ENCODE peak calls at places on chromosomes 6 and 20, in four cellular contexts. Q, L, G and T are unnamed samples.

GRCh38 chr6:159801935-159802334 is 1.9 kb downstream of the PNLDC1 start:
- DNase-seq in L (no peak), G (no peak), Q (no peak), T (peak)

GRCh38 chr6:166257911-166258318 is 50.3 kb downstream of the PRR18 start:
- DNase-seq in Q (no peak), G (no peak), L (no peak), T (no peak)

GRCh38 chr6:43865947-43866346 is 95.9 kb downstream of the VEGFA start:
- DNase-seq in L (no peak), Q (no peak), G (no peak), T (no peak)

GRCh38 chr20:7601431-7601830 is 338.8 kb downstream of the HAO1 start:
- DNase-seq in G (no peak), L (no peak), Q (no peak), T (no peak)

GRCh38 chr6:33683051-33683571 is 28.4 kb downstream of the UQCC2 start:
- DNase-seq in L (no peak), Q (no peak), G (no peak), T (no peak)

GRCh38 chr6:168133707-168134398 is 54.8 kb upstream of the FRMD1 start:
- DNase-seq in L (no peak), G (no peak), Q (no peak), T (no peak)

GRCh38 chr6:168908887-168909286 is 344.8 kb downstream of the THBS2 start:
- DNase-seq in L (no peak), G (no peak), Q (no peak), T (no peak)

GRCh38 chr6:75611702-75612375 is 10.2 kb downstream of the SENP6 start:
- DNase-seq in L (no peak), G (no peak), Q (no peak), T (no peak)

GRCh38 chr20:8393356-8393755 is 261.3 kb downstream of the PLCB1 start:
- DNase-seq in G (no peak), Q (no peak), L (no peak), T (no peak)

GRCh38 chr6:131367206-131367873 is 205.7 kb upstream of the ARG1 start:
- DNase-seq in G (no peak), L (no peak), Q (no peak), T (no peak)

GRCh38 chr6:135182120-135182992 is 1.2 kb downstream of the MYB start:
- DNase-seq in G (no peak), L (no peak), Q (peak), T (peak)

GRCh38 chr6:112163295-112164257 is 76.2 kb downstream of the FAM229B start:
- DNase-seq in L (peak), G (peak), Q (peak), T (peak)

GRCh38 chr6:89987830-89988229 is 93.6 kb downstream of the GJA10 start:
- DNase-seq in L (no peak), Q (no peak), G (no peak), T (no peak)

GRCh38 chr6:94341173-94341572 is 921.8 kb upstream of the EPHA7 start:
- DNase-seq in G (no peak), Q (no peak), L (no peak), T (no peak)

GRCh38 chr6:167093922-167094432 is 28.9 kb upstream of the CCR6 start:
- DNase-seq in G (no peak), Q (no peak), L (no peak), T (peak)

GRCh38 chr6:44725070-44725469 is 337.6 kb downstream of the CDC5L start:
- DNase-seq in Q (no peak), G (no peak), L (no peak), T (no peak)

GRCh38 chr20:62815066-62815991 is 1.5 kb upstream of the COL9A3 start:
- DNase-seq in G (no peak), Q (peak), L (no peak), T (no peak)

GRCh38 chr6:13668291-13668928 is 43.2 kb downstream of the RANBP9 start:
- DNase-seq in G (no peak), L (no peak), Q (peak), T (no peak)

GRCh38 chr20:48767269-48767960 is 60.4 kb downstream of the PREX1 start:
- DNase-seq in G (no peak), L (no peak), Q (no peak), T (no peak)

GRCh38 chr6:36682328-36683144 is 4.0 kb downstream of the CDKN1A start:
- DNase-seq in L (no peak), G (no peak), Q (no peak), T (peak)

GRCh38 chr6:158418501-158418900 is 106.2 kb downstream of the TULP4 start:
- DNase-seq in Q (no peak), L (no peak), G (no peak), T (no peak)

GRCh38 chr6:53326372-53327016 is 22.3 kb downstream of the ELOVL5 start:
- DNase-seq in G (peak), L (peak), Q (no peak), T (no peak)

GRCh38 chr20:46631212-46631869 is 19.9 kb downstream of the SLC13A3 start:
- DNase-seq in G (no peak), Q (peak), L (no peak), T (peak)

GRCh38 chr6:35027807-35028206 is 113.3 kb downstream of the TCP11 start:
- DNase-seq in G (no peak), L (no peak), Q (no peak), T (no peak)

GRCh38 chr20:57810511-57811372 is 100.9 kb upstream of the PMEPA1 start:
- DNase-seq in L (no peak), Q (no peak), G (no peak), T (no peak)

GRCh38 chr6:156031516-156031915 is 575.9 kb upstream of the NOX3 start:
- DNase-seq in L (no peak), G (no peak), Q (no peak), T (no peak)

GRCh38 chr6:33935439-33936080 is 131.8 kb upstream of the MLN start:
- DNase-seq in G (no peak), L (no peak), Q (no peak), T (no peak)

GRCh38 chr20:54199283-54199682 is 8.6 kb upstream of the PFDN4 start:
- DNase-seq in G (no peak), Q (no peak), L (no peak), T (no peak)

GRCh38 chr6:90401933-90402830 is 105.5 kb upstream of the BACH2 start:
- DNase-seq in Q (no peak), G (no peak), L (no peak), T (no peak)

GRCh38 chr6:67717281-67717680 is 917.8 kb upstream of the ADGRB3 start:
- DNase-seq in G (no peak), Q (no peak), L (no peak), T (no peak)

DNA sequence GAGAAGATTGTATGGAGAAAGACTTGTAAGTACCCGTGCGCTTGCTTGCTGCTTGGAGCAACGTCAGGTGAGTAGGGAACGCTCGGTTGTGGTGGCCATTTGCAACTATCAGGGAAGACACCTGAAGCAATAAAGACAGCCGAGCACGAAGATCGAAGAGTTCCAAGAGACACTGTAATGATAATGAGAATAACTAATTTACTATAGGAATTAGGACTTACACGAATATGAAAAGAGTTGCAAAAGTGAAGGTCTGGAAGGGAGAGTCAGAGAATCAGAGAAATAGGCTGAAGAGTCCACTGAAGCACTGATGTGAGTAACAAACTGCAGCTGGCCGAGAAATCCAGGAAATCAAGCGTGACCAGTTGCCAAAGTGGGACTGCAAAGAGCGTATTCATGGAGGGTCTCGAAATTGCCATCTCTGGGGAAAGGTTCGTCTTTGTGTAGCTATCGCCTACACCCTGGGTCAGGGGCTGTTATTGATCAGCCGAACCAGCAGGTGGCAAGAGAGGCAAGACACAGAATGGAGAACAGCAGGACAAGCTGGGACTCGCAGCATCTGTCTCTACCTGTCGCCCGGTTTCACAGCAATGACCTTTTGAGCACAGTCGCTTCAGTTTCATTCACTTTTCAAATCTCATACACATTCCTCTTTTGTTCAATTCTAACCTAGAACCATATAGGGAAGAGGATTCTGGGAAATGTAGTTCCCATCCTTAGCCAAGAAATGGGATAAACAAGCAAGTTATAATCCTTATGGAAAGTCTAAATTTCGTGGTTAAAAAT is 26.2 kb downstream of the LOC128125822 start:
- DNase-seq in G (peak), L (peak), Q (peak), T (no peak)
- TF ChIP-seq REST in G (no peak), L (no peak), Q (no peak), T (no peak)

DNA sequence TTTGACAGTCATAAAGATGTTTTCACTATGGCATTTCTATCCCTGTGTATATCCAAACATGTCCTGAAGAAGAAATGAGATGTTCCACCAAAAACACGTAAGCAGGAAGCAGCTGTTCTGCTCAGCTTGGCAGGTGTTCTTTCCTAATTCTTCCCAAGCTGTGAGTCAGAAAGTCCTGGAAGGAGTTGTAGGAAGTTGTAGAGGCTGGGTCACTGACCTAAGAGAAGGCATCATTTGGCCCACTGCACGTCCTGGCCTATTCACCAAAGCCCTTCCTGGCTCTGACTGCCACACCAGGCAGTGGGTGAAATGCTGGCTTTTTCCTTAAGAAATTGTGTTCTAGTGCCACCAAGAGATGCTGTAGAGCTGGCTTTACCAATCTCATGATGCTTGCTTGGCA is 40.3 kb downstream of the STX11 start:
- DNase-seq in L (no peak), Q (no peak), G (no peak), T (no peak)
- TF ChIP-seq POLR2AphosphoS5 in L (no peak), Q (no peak), G (no peak), T (no peak)

GRCh38 chr6:139856562-139856961 is 482.1 kb upstream of the CITED2 start:
- DNase-seq in G (no peak), Q (no peak), L (no peak), T (no peak)
- TF ChIP-seq REST in G (no peak), Q (no peak), L (no peak), T (no peak)

DNA sequence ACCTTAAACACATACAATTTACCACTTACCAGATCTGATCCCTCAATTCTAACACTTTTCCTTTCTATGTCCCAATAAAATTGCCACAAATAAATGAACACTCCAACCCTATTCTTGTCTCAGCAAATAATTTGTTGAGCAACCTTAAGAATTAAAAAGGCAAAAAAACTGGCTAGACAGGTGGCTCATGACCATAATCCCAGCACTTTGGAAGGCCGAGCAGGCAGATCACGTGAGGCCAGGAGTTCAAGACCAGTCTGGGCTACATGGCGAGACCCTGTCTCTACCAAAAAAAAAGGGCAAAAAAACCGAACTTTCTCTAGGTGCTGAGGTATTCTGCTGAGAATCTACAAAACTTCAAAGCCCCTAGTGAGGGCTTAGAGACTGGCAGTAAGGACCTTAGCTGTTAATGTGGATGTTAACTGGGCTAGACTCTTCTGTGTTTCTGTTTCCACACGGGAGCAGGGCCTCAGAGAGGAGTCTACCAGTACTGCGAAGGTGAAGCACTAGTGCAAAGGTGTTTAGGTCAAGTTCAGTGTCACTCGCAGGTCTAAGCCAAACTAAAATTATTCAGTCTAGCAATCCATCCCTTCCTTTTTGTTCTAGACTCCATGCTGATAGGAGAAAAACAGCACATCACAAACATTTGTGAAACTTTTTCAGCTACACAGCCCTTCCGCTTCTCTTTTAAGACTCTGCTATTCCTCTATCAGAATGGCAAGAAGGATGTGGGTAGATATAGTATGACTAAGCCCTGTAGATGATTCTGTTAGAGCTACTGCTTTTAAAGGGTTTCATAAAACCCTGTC is 2.6 kb downstream of the FASTKD5 start:
- DNase-seq in L (no peak), G (no peak), Q (no peak), T (no peak)
- TF ChIP-seq POLR2AphosphoS5 in L (no peak), G (no peak), Q (no peak), T (no peak)

GRCh38 chr20:51178153-51178552 is 155.2 kb upstream of the KCNG1 start:
- DNase-seq in L (no peak), Q (no peak), G (no peak), T (no peak)
- TF ChIP-seq REST in L (no peak), Q (no peak), G (no peak), T (no peak)